ENCODE peak calls at places on chromosomes 4 and X, in five cellular contexts. Z is upper lobe of left lung, A is stomach, K is GM12878, E is GM12892. N is an unnamed sample.

GRCh38 chr4:59689149-59689548 is 1511.0 kb upstream of the ADGRL3 start:
- DNase-seq in Z (no peak), A (no peak), K (no peak), E (no peak), N (no peak)

GRCh38 chrX:13268874-13269273 is 51.0 kb downstream of the ATXN3L start:
- DNase-seq in Z (no peak), A (no peak), K (no peak), E (no peak), N (no peak)

GRCh38 chrX:110188701-110189558 is 129.0 kb downstream of the AMMECR1 start:
- DNase-seq in Z (no peak), A (no peak), K (no peak), E (no peak), N (no peak)

GRCh38 chr4:83387922-83388676 is 53.5 kb upstream of the HPSE start:
- DNase-seq in Z (no peak), A (no peak), K (no peak), E (no peak), N (no peak)

GRCh38 chr4:122739174-122739573 is 6.7 kb downstream of the BBS12 start:
- DNase-seq in Z (no peak), A (no peak), K (no peak), E (no peak), N (no peak)

GRCh38 chr4:146381263-146381872 is 140.4 kb downstream of the SLC10A7 start:
- DNase-seq in Z (no peak), A (no peak), K (no peak), E (no peak), N (no peak)

GRCh38 chr4:1711906-1712215 is 258 bp downstream of the SLBP start:
- DNase-seq in Z (no peak), A (no peak), K (no peak), E (no peak), N (no peak)

GRCh38 chr4:11720292-11720691 is 291.6 kb upstream of the HS3ST1 start:
- DNase-seq in Z (no peak), A (no peak), K (no peak), E (peak), N (peak)

GRCh38 chr4:114495471-114495928 is 103.1 kb upstream of the UGT8 start:
- DNase-seq in Z (no peak), A (no peak), K (no peak), E (no peak), N (no peak)

GRCh38 chr4:182879913-182880312 is 37.3 kb downstream of the DCTD start:
- DNase-seq in Z (peak), A (no peak), K (no peak), E (no peak), N (no peak)

GRCh38 chrX:38699116-38699515 is 102.1 kb upstream of the MID1IP1 start:
- DNase-seq in Z (no peak), A (no peak), K (no peak), E (no peak), N (no peak)

GRCh38 chrX:19882066-19882775 is 5.2 kb downstream of the SH3KBP1 start:
- DNase-seq in Z (no peak), A (no peak), K (no peak), E (no peak), N (no peak)

GRCh38 chr4:150173420-150173819 is 95.2 kb downstream of the DCLK2 start:
- DNase-seq in Z (no peak), A (no peak), K (no peak), E (no peak), N (no peak)

GRCh38 chr4:81355136-81355535 is 116.6 kb downstream of the RASGEF1B start:
- DNase-seq in Z (no peak), A (no peak), K (no peak), E (no peak), N (no peak)

GRCh38 chr4:156456830-156457229 is 503.2 kb upstream of the CTSO start:
- DNase-seq in Z (no peak), A (no peak), K (no peak), E (no peak), N (no peak)

GRCh38 chr4:14596904-14597303 is 405.4 kb upstream of the CPEB2 start:
- DNase-seq in Z (no peak), A (no peak), K (no peak), E (no peak), N (no peak)

GRCh38 chr4:77430847-77431246 is 174.8 kb upstream of the CXCL13 start:
- DNase-seq in Z (no peak), A (no peak), K (no peak), E (no peak), N (no peak)

GRCh38 chr4:139050436-139050835 is 34.9 kb downstream of the NOCT start:
- DNase-seq in Z (no peak), A (no peak), K (no peak), E (no peak), N (no peak)

GRCh38 chr4:56129431-56129861 is 180.7 kb downstream of the CEP135 start:
- DNase-seq in Z (peak), A (peak), K (no peak), E (no peak), N (no peak)

GRCh38 chr4:2994917-2995316 is 31.5 kb downstream of the GRK4 start:
- DNase-seq in Z (no peak), A (no peak), K (no peak), E (no peak), N (no peak)

GRCh38 chrX:152927858-152928760 is 30.2 kb downstream of the ZNF185 start:
- DNase-seq in Z (no peak), A (no peak), K (no peak), E (no peak), N (no peak)

GRCh38 chr4:93791570-93792195 is 36.9 kb upstream of the ATOH1 start:
- DNase-seq in Z (peak), A (peak), K (no peak), E (no peak), N (peak)

GRCh38 chr4:6716018-6716911 is at the start of gene BLOC1S4:
- DNase-seq in Z (peak), A (peak), K (peak), E (peak), N (peak)

GRCh38 chrX:25131055-25131454 is 115.3 kb upstream of the ARX start:
- DNase-seq in Z (no peak), A (no peak), K (no peak), E (no peak), N (no peak)

GRCh38 chr4:99563310-99564186 is at the start of gene TRMT10A:
- DNase-seq in Z (peak), A (peak), K (peak), E (peak), N (peak)

GRCh38 chr4:95155759-95156451 is 392.9 kb downstream of the UNC5C start:
- DNase-seq in Z (no peak), A (no peak), K (no peak), E (no peak), N (no peak)

GRCh38 chr4:168560184-168560834 is 63.5 kb downstream of the PALLD start:
- DNase-seq in Z (peak), A (peak), K (no peak), E (no peak), N (no peak)

DNA sequence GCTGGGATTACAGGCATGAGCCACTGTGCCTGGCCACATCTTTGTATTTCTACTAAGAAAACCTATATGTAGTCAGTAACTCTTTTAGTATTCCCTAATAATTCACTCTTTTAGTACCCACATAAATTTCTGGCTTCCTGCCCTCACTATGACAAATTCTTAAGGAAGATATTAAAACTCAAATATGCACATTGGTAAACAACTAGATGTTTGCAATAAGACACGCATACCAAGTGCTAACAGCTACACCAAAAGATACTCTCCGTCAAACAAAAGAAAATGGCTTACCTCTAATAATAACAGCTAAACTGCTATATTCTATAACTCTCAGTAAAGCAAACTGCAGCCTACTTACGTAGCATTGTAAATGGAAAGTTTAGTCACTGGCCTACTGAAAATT is 6.3 kb downstream of the UBA6 start:
- DNase-seq in Z (no peak), A (no peak), K (no peak), E (no peak), N (no peak)
- TF ChIP-seq POLR2AphosphoS5 in Z (no peak), A (no peak), K (no peak), E (no peak), N (no peak)

GRCh38 chr4:84792366-84793301 is 173.9 kb downstream of the WDFY3 start:
- DNase-seq in Z (no peak), A (no peak), K (no peak), E (no peak), N (no peak)
- TF ChIP-seq POLR2AphosphoS5 in Z (no peak), A (no peak), K (no peak), E (no peak), N (no peak)

DNA sequence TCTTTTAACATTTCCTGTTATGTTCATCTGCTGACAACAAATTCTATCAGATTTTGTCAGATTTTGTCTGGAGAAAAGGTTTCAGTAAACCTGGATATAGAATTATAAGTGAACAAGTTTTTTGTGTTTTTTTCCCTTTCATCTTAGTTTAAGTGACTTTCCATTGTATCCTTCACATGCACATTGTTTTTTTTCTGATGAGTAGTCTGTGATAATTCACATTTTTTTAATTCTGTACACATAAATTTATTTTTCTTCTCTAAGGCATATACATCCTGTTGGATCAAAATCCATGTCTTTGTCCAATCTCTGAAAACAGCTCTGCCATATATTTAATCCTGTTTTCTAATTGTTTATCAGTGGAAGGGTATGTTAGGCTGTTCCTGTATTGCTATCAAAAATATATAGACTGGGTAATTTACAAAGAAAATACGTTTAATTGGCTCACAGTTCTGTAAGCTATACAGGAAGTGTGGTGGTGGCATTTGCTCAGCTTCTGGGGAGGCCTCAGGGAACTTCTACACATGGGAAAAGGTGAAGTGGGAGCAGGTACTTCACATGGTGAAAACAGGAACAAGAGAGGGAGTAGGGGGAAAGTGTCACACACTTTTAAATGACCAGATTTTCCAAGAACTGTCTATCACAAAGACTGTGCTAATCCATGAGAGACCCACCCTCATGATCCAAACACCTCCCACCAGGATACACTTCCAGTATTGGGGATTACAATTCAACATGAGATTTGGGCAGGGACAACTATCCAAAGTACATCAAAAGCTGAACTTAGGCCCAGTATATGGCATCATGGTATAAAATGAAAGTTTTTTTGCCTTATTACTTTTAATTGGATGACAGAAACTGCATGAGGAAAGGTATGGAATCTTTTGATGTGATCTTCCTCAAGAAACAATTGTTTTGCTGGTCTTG is 45.6 kb upstream of the GRID2 start:
- DNase-seq in Z (no peak), A (no peak), K (no peak), E (no peak), N (no peak)
- TF ChIP-seq POLR2AphosphoS5 in Z (no peak), A (no peak), K (no peak), E (no peak), N (no peak)

DNA sequence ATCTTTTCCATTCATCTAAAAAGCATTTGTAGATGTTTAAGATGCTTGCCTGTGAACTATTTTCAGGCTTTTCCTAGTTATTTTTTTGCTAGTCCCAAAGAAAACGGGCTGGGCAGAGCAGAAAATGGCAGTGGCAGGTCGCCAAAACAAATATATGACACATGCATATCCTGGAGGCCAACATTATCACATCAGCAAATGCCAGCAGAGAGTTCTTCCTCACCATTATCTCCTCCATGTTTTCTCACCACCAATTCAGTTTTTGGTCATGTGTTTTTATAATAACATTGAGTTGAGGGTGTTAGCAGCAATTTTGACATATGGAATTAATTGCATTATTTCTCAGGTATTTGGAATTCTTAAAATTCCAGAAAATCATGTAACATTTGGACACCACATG is 97.9 kb upstream of the EOLA2 start:
- DNase-seq in Z (no peak), A (no peak), K (no peak), E (no peak), N (no peak)
- TF ChIP-seq POLR2AphosphoS5 in Z (no peak), A (no peak), K (no peak), E (no peak), N (no peak)